ENCODE peak calls at places on chromosomes 12 and 14, in eight cellular contexts. E is IMR-90, K is WERI-Rb-1, F is cardiac muscle cell, T is GM12865, C is left lung, Q is cardiac fibroblast, O is psoas muscle. U is an unnamed sample.

GRCh38 chr14:104290756-104291122 is 152.4 kb downstream of the KIF26A start:
- DNase-seq in E (no peak), K (peak), F (no peak), T (no peak), C (peak), Q (no peak), O (no peak), U (no peak)

GRCh38 chr12:88242161-88242925 is 100.2 kb downstream of the TMTC3 start:
- DNase-seq in E (peak), K (no peak), F (no peak), T (peak), C (no peak), Q (peak), O (peak), U (peak)

GRCh38 chr14:61406670-61407069 is 85.3 kb downstream of the PRKCH start:
- DNase-seq in E (no peak), K (no peak), F (no peak), T (no peak), C (no peak), Q (no peak), O (no peak), U (no peak)

GRCh38 chr12:19035552-19035951 is 94.0 kb upstream of the PLEKHA5 start:
- DNase-seq in E (peak), K (no peak), F (no peak), T (no peak), C (no peak), Q (peak), O (no peak), U (no peak)

GRCh38 chr12:67748761-67749075 is 100.2 kb downstream of the DYRK2 start:
- DNase-seq in E (peak), K (no peak), F (no peak), T (no peak), C (no peak), Q (peak), O (no peak), U (no peak)

GRCh38 chr12:85278598-85279448 is 1.2 kb upstream of the ALX1 start:
- DNase-seq in E (no peak), K (no peak), F (no peak), T (no peak), C (peak), Q (no peak), O (no peak), U (no peak)

GRCh38 chr12:57219993-57220728 is 3.6 kb downstream of the NXPH4 start:
- DNase-seq in E (no peak), K (no peak), F (no peak), T (no peak), C (no peak), Q (no peak), O (no peak), U (no peak)

GRCh38 chr14:68968051-68968450 is 11.1 kb downstream of the ACTN1 start:
- DNase-seq in E (no peak), K (no peak), F (no peak), T (no peak), C (no peak), Q (no peak), O (no peak), U (no peak)

GRCh38 chr14:104334812-104335161 is 196.4 kb downstream of the KIF26A start:
- DNase-seq in E (no peak), K (no peak), F (no peak), T (no peak), C (no peak), Q (no peak), O (no peak), U (no peak)

GRCh38 chr12:23049180-23049579 is 424.2 kb downstream of the ETNK1 start:
- DNase-seq in E (peak), K (no peak), F (no peak), T (peak), C (no peak), Q (peak), O (no peak), U (no peak)

GRCh38 chr12:98188649-98189048 is 326.7 kb upstream of the TMPO start:
- DNase-seq in E (no peak), K (no peak), F (no peak), T (no peak), C (no peak), Q (no peak), O (no peak), U (no peak)

GRCh38 chr12:66144796-66145754 is 14.5 kb upstream of the LLPH start:
- DNase-seq in E (peak), K (no peak), F (peak), T (peak), C (no peak), Q (peak), O (no peak), U (peak)

GRCh38 chr14:65024957-65025356 is 38.3 kb downstream of the FNTB start:
- DNase-seq in E (no peak), K (no peak), F (no peak), T (no peak), C (no peak), Q (no peak), O (no peak), U (no peak)

GRCh38 chr12:33649992-33650391 is 210.4 kb upstream of the SYT10 start:
- DNase-seq in E (no peak), K (no peak), F (no peak), T (no peak), C (no peak), Q (no peak), O (no peak), U (no peak)

GRCh38 chr12:121135320-121135719 is 2.6 kb downstream of the P2RX7 start:
- DNase-seq in E (no peak), K (no peak), F (no peak), T (no peak), C (no peak), Q (no peak), O (no peak), U (no peak)

GRCh38 chr12:89356069-89356665 is 3.9 kb upstream of the DUSP6 start:
- DNase-seq in E (no peak), K (no peak), F (peak), T (no peak), C (no peak), Q (no peak), O (no peak), U (no peak)

GRCh38 chr12:89353823-89354629 is 1.7 kb upstream of the DUSP6 start:
- DNase-seq in E (peak), K (peak), F (peak), T (peak), C (peak), Q (peak), O (peak), U (peak)

GRCh38 chr12:89357297-89357730 is 5.0 kb upstream of the DUSP6 start:
- DNase-seq in E (no peak), K (no peak), F (peak), T (no peak), C (no peak), Q (no peak), O (no peak), U (peak)

GRCh38 chr12:89354630-89354931 is 2.3 kb upstream of the DUSP6 start:
- DNase-seq in E (peak), K (no peak), F (peak), T (peak), C (no peak), Q (no peak), O (no peak), U (no peak)

GRCh38 chr12:89355243-89356068 is 3.2 kb upstream of the DUSP6 start:
- DNase-seq in E (no peak), K (no peak), F (no peak), T (no peak), C (no peak), Q (peak), O (no peak), U (no peak)
- TF ChIP-seq CTCF in E (peak), K (no peak), F (peak), T (no peak), C (no peak), Q (peak), O (no peak), U (no peak)

DNA sequence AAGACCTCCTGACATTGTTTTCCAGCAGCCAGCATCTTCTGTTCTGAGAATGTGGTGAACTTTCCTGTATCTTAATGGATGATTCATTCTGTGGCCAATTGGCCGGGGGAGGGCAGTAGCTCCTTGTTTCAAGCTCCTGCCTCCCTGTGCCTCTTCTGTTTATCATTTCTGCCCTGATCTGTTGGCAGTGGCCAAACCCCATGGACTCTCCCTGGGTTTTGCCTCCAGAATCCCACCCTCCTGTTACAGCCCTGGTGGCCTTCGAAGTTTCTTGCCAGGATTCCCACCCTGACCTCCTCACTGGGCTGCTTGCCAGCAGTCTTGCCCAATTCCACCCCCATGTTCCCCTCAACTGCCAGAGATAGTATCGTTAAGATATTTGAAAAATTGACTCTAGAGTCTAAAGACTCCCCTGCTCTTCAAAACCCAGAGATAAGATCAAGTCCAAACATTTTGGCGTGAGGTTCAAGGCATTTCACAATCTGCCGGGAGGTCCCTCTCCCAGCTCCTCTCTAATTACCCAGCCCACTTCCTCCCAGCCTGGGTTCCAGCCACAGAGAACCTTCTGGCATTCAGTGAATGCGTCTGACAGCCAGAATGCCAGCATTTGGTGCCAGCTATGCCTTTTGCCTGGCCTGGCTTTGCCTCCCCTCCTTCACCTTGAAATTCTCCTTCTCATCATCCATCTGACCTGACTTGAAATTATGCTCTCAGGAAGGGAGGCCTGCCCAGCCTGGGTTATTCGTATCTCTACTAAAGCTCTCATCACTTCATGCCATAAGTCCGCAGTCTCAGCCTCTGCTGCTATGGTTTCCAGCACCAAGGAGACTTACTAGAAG is 37.7 kb upstream of the TXNRD1 start:
- DNase-seq in E (peak), K (no peak), F (no peak), T (no peak), C (no peak), Q (peak), O (peak), U (peak)
- TF ChIP-seq CTCF in E (peak), K (no peak), F (peak), T (peak), C (no peak), Q (peak), O (no peak), U (no peak)

GRCh38 chr12:16189849-16190248 is 87.6 kb downstream of the SLC15A5 start:
- DNase-seq in E (peak), K (peak), F (peak), T (peak), C (no peak), Q (peak), O (no peak), U (no peak)
- TF ChIP-seq CTCF in E (peak), K (peak), F (peak), T (peak), C (no peak), Q (peak), O (no peak), U (no peak)

DNA sequence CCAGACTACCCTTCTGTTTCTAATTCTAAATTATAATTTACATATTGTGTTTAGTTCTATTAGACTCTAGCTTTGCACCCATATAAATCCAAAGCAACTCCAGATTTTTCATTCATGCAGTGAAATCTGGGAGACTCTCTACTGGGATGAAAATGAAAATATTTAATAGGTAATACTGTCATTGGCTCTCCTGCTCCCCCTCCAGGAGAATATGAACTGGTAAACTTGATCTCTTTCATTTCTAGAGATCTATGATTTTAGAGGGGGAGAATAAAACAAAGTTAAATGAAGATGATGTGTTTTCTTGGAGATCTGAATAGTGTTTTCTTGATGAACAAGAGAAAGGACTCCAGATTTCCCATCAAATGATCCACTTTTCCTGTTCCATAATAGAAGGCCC is 104.3 kb upstream of the TMCC3 start:
- DNase-seq in E (no peak), K (no peak), F (no peak), T (no peak), C (no peak), Q (peak), O (no peak), U (no peak)
- TF ChIP-seq CTCF in E (peak), K (no peak), F (peak), T (no peak), C (no peak), Q (peak), O (peak), U (no peak)

U was measured in Calu3.